ENCODE peak calls at places on chromosomes 5 and 9, in nine cellular contexts. One of them, this sample, is unnamed.

GRCh38 chr5:179292681-179293080 is 52.6 kb downstream of the ADAMTS2 start:
- DNase-seq in stimulated activated CD8-positive, alpha-beta memory T cell treated with anti-CD3 and anti-CD28 coated beads, Interleukin-4, amount 100 ng/mL, for 24 hours: no peak
- DNase-seq in omental fat pad: no peak
- DNase-seq in CD8-positive, alpha-beta memory T cell: no peak
- DNase-seq in HuH-7.5: no peak
- DNase-seq in GM13976: no peak
- DNase-seq in activated T-helper 1 cell treated with anti-CD3 and anti-CD28 coated beads, Interleukin-2, amount 50 U/mL, for 16 hours: no peak
- DNase-seq in iris pigment epithelial cell: no peak
- DNase-seq in EH: no peak
- DNase-seq in this sample: no peak

GRCh38 chr9:35710818-35711500 is 21.0 kb downstream of the TLN1 start:
- DNase-seq in stimulated activated CD8-positive, alpha-beta memory T cell treated with anti-CD3 and anti-CD28 coated beads, Interleukin-4, amount 100 ng/mL, for 24 hours: no peak
- DNase-seq in omental fat pad: no peak
- DNase-seq in CD8-positive, alpha-beta memory T cell: no peak
- DNase-seq in HuH-7.5: no peak
- DNase-seq in GM13976: no peak
- DNase-seq in activated T-helper 1 cell treated with anti-CD3 and anti-CD28 coated beads, Interleukin-2, amount 50 U/mL, for 16 hours: no peak
- DNase-seq in iris pigment epithelial cell: no peak
- DNase-seq in EH: no peak
- DNase-seq in this sample: no peak

GRCh38 chr5:103000089-103000488 is 119.8 kb downstream of the GIN1 start:
- DNase-seq in stimulated activated CD8-positive, alpha-beta memory T cell treated with anti-CD3 and anti-CD28 coated beads, Interleukin-4, amount 100 ng/mL, for 24 hours: no peak
- DNase-seq in omental fat pad: no peak
- DNase-seq in CD8-positive, alpha-beta memory T cell: no peak
- DNase-seq in HuH-7.5: no peak
- DNase-seq in GM13976: no peak
- DNase-seq in activated T-helper 1 cell treated with anti-CD3 and anti-CD28 coated beads, Interleukin-2, amount 50 U/mL, for 16 hours: no peak
- DNase-seq in iris pigment epithelial cell: no peak
- DNase-seq in EH: no peak
- DNase-seq in this sample: no peak

GRCh38 chr9:98745470-98745869 is 36.7 kb upstream of the GABBR2 start:
- DNase-seq in stimulated activated CD8-positive, alpha-beta memory T cell treated with anti-CD3 and anti-CD28 coated beads, Interleukin-4, amount 100 ng/mL, for 24 hours: no peak
- DNase-seq in omental fat pad: no peak
- DNase-seq in CD8-positive, alpha-beta memory T cell: no peak
- DNase-seq in HuH-7.5: no peak
- DNase-seq in GM13976: no peak
- DNase-seq in activated T-helper 1 cell treated with anti-CD3 and anti-CD28 coated beads, Interleukin-2, amount 50 U/mL, for 16 hours: no peak
- DNase-seq in iris pigment epithelial cell: no peak
- DNase-seq in EH: no peak
- DNase-seq in this sample: no peak

GRCh38 chr5:154603011-154603410 is 125.0 kb upstream of the HAND1 start:
- DNase-seq in stimulated activated CD8-positive, alpha-beta memory T cell treated with anti-CD3 and anti-CD28 coated beads, Interleukin-4, amount 100 ng/mL, for 24 hours: no peak
- DNase-seq in omental fat pad: no peak
- DNase-seq in CD8-positive, alpha-beta memory T cell: no peak
- DNase-seq in HuH-7.5: no peak
- DNase-seq in GM13976: no peak
- DNase-seq in activated T-helper 1 cell treated with anti-CD3 and anti-CD28 coated beads, Interleukin-2, amount 50 U/mL, for 16 hours: no peak
- DNase-seq in iris pigment epithelial cell: no peak
- DNase-seq in EH: no peak
- DNase-seq in this sample: no peak

GRCh38 chr9:83238871-83239624 is 176.1 kb upstream of the RASEF start:
- DNase-seq in stimulated activated CD8-positive, alpha-beta memory T cell treated with anti-CD3 and anti-CD28 coated beads, Interleukin-4, amount 100 ng/mL, for 24 hours: no peak
- DNase-seq in omental fat pad: no peak
- DNase-seq in CD8-positive, alpha-beta memory T cell: no peak
- DNase-seq in HuH-7.5: no peak
- DNase-seq in GM13976: no peak
- DNase-seq in activated T-helper 1 cell treated with anti-CD3 and anti-CD28 coated beads, Interleukin-2, amount 50 U/mL, for 16 hours: no peak
- DNase-seq in iris pigment epithelial cell: peak
- DNase-seq in EH: no peak
- DNase-seq in this sample: no peak

GRCh38 chr5:103480246-103480645 is 82.3 kb downstream of the NUDT12 start:
- DNase-seq in stimulated activated CD8-positive, alpha-beta memory T cell treated with anti-CD3 and anti-CD28 coated beads, Interleukin-4, amount 100 ng/mL, for 24 hours: no peak
- DNase-seq in omental fat pad: no peak
- DNase-seq in CD8-positive, alpha-beta memory T cell: no peak
- DNase-seq in HuH-7.5: no peak
- DNase-seq in GM13976: no peak
- DNase-seq in activated T-helper 1 cell treated with anti-CD3 and anti-CD28 coated beads, Interleukin-2, amount 50 U/mL, for 16 hours: no peak
- DNase-seq in iris pigment epithelial cell: no peak
- DNase-seq in EH: no peak
- DNase-seq in this sample: no peak

GRCh38 chr9:99027414-99027813 is 77.5 kb upstream of the TGFBR1 start:
- DNase-seq in stimulated activated CD8-positive, alpha-beta memory T cell treated with anti-CD3 and anti-CD28 coated beads, Interleukin-4, amount 100 ng/mL, for 24 hours: no peak
- DNase-seq in omental fat pad: no peak
- DNase-seq in CD8-positive, alpha-beta memory T cell: no peak
- DNase-seq in HuH-7.5: no peak
- DNase-seq in GM13976: no peak
- DNase-seq in activated T-helper 1 cell treated with anti-CD3 and anti-CD28 coated beads, Interleukin-2, amount 50 U/mL, for 16 hours: no peak
- DNase-seq in iris pigment epithelial cell: no peak
- DNase-seq in EH: no peak
- DNase-seq in this sample: no peak

GRCh38 chr5:131250749-131251148 is 13.1 kb upstream of the CDC42SE2 start:
- DNase-seq in stimulated activated CD8-positive, alpha-beta memory T cell treated with anti-CD3 and anti-CD28 coated beads, Interleukin-4, amount 100 ng/mL, for 24 hours: no peak
- DNase-seq in omental fat pad: no peak
- DNase-seq in CD8-positive, alpha-beta memory T cell: no peak
- DNase-seq in HuH-7.5: no peak
- DNase-seq in GM13976: no peak
- DNase-seq in activated T-helper 1 cell treated with anti-CD3 and anti-CD28 coated beads, Interleukin-2, amount 50 U/mL, for 16 hours: no peak
- DNase-seq in iris pigment epithelial cell: no peak
- DNase-seq in EH: no peak
- DNase-seq in this sample: no peak

This sample was measured in activated T-cell treated with anti-CD3 and anti-CD28 coated beads, Interleukin-2, amount 50 U/mL, for 72 hours.